ENCODE peak calls at places on chromosomes 4 and X, in six cellular contexts. A is caudate nucleus; L is stimulated activated CD8-positive, alpha-beta memory T cell treated with anti-CD3 and anti-CD28 coated beads, Interleukin-4, amount 100 ng/mL, for 4 hours; E is islet precursor cell; J is Kasumi-1; F is RCC 7860. X is an unnamed sample.
A peak's percentile ranks its signal among the peaks of the same experiment; 100 is the strongest.

GRCh38 chrX:16187024-16187698 is 19.9 kb downstream of the MAGEB17 start:
- DNase-seq in E (peak; percentile 54), F (no peak), J (no peak), A (no peak), L (no peak), X (peak; percentile 67)

GRCh38 chrX:135522878-135523693 is 2.6 kb downstream of the INTS6L start:
- DNase-seq in F (no peak), A (no peak), L (no peak), J (no peak), E (no peak), X (no peak)

GRCh38 chr4:1336079-1336478 is 10.9 kb upstream of the UVSSA start:
- DNase-seq in F (no peak), A (no peak), J (peak; percentile 47), E (no peak), L (no peak), X (no peak)

GRCh38 chr4:55255171-55255570 is 90.9 kb upstream of the SRD5A3 start:
- DNase-seq in A (no peak), E (peak; percentile 77), L (no peak), J (no peak), F (no peak), X (no peak)

GRCh38 chrX:134545524-134545923 is 85.6 kb downstream of the HPRT1 start:
- DNase-seq in A (no peak), L (no peak), F (no peak), E (no peak), J (no peak), X (peak; percentile 60)

GRCh38 chrX:3678287-3678686 is 35.2 kb downstream of the PRKX start:
- DNase-seq in A (no peak), E (no peak), J (no peak), L (no peak), F (no peak), X (no peak)

GRCh38 chr4:8050555-8051206 is 107.9 kb downstream of the ABLIM2 start:
- DNase-seq in A (no peak), E (peak; percentile 79), F (no peak), J (peak; percentile 5), L (no peak), X (peak; percentile 92)

GRCh38 chr4:147829401-147830101 is 97.7 kb downstream of the ARHGAP10 start:
- DNase-seq in F (no peak), J (no peak), A (no peak), L (no peak), E (no peak), X (no peak)

GRCh38 chr4:85127653-85128052 is 161.2 kb upstream of the WDFY3 start:
- DNase-seq in E (peak; percentile 88), F (no peak), J (peak; percentile 44), L (no peak), A (no peak), X (peak; percentile 92)

GRCh38 chr4:182604161-182604591 is 313.0 kb downstream of the DCTD start:
- DNase-seq in E (no peak), A (no peak), L (no peak), F (no peak), J (no peak), X (no peak)

GRCh38 chrX:149497626-149498025 is 7.5 kb downstream of the IDS start:
- DNase-seq in A (no peak), J (no peak), F (peak; percentile 41), E (peak; percentile 38), L (no peak), X (no peak)

GRCh38 chr4:4849524-4850193 is 9.8 kb upstream of the MSX1 start:
- DNase-seq in J (no peak), F (no peak), A (no peak), E (no peak), L (no peak), X (peak; percentile 31)

GRCh38 chrX:17588303-17588702 is 149.0 kb upstream of the SCML1 start:
- DNase-seq in E (no peak), F (no peak), L (no peak), J (no peak), A (no peak), X (no peak)

GRCh38 chrX:39519213-39519544 is 578.6 kb downstream of the BCOR start:
- DNase-seq in J (no peak), F (no peak), E (no peak), L (no peak), A (no peak), X (no peak)

GRCh38 chrX:49192722-49193328 is 6.7 kb upstream of the PRICKLE3 start:
- DNase-seq in A (no peak), L (no peak), F (no peak), E (no peak), J (peak; percentile 48), X (peak; percentile 77)

GRCh38 chr4:58600290-58600689 is 1490.1 kb upstream of the IGFBP7 start:
- DNase-seq in L (no peak), F (no peak), J (no peak), A (no peak), E (no peak), X (no peak)

GRCh38 chrX:9730078-9730477 is 35.6 kb downstream of the GPR143 start:
- DNase-seq in A (no peak), J (no peak), E (no peak), L (no peak), F (no peak), X (no peak)

GRCh38 chrX:40065291-40066046 is 32.3 kb downstream of the BCOR start:
- DNase-seq in L (peak; percentile 19), A (no peak), J (no peak), E (no peak), F (no peak), X (no peak)

GRCh38 chr4:42282081-42282901 is 115.0 kb upstream of the SHISA3 start:
- DNase-seq in J (peak; percentile 82), A (no peak), L (no peak), E (peak; percentile 76), F (peak; percentile 40), X (peak; percentile 81)

GRCh38 chrX:133365886-133366611 is 49.2 kb downstream of the GPC4 start:
- DNase-seq in F (no peak), A (no peak), J (no peak), L (no peak), E (no peak), X (no peak)

GRCh38 chrX:31240982-31241381 is 169.1 kb upstream of the FTHL17 start:
- DNase-seq in L (no peak), A (no peak), E (no peak), F (no peak), J (no peak), X (no peak)

GRCh38 chr4:25908491-25908901 is 5.5 kb upstream of the SMIM20 start:
- DNase-seq in A (no peak), L (no peak), F (peak; percentile 84), J (peak; percentile 8), E (peak; percentile 96), X (no peak)

GRCh38 chrX:65581661-65582339 is 47.2 kb upstream of the LAS1L start:
- DNase-seq in A (peak; percentile 3), J (peak; percentile 61), E (peak; percentile 74), L (peak; percentile 24), F (peak; percentile 31), X (peak; percentile 82)

GRCh38 chrX:1430451-1430850 is 22.3 kb downstream of the ASMTL start:
- DNase-seq in J (no peak), F (no peak), E (no peak), A (no peak), L (no peak), X (no peak)

GRCh38 chr4:2833671-2834000 is 10.0 kb upstream of the ADD1 start:
- DNase-seq in L (no peak), J (no peak), E (peak; percentile 44), A (no peak), F (no peak), X (no peak)

GRCh38 chr4:75469896-75470295 is 44.3 kb downstream of the RCHY1 start:
- DNase-seq in F (no peak), A (no peak), E (no peak), L (no peak), J (no peak), X (no peak)

GRCh38 chrX:106912864-106913263 is 7.3 kb upstream of the CLDN2 start:
- DNase-seq in A (no peak), L (no peak), J (no peak), F (no peak), E (no peak), X (no peak)

GRCh38 chr4:165461176-165461835 is 82.5 kb downstream of the CPE start:
- DNase-seq in A (no peak), F (no peak), E (peak; percentile 77), L (no peak), J (no peak), X (no peak)

GRCh38 chrX:134782796-134783195 is 124.5 kb upstream of the PLAC1 start:
- DNase-seq in J (peak; percentile 37), E (no peak), A (no peak), L (no peak), F (peak; percentile 14), X (no peak)

GRCh38 chr4:111718763-111719537 is 426.3 kb upstream of the FAM241A start:
- DNase-seq in E (no peak), F (no peak), J (no peak), L (no peak), A (no peak), X (no peak)

GRCh38 chrX:134375691-134376090 is 84.3 kb upstream of the HPRT1 start:
- DNase-seq in L (no peak), A (no peak), F (no peak), E (no peak), J (no peak), X (no peak)

GRCh38 chrX:100731441-100732281 is at the start of gene SYTL4:
- DNase-seq in F (no peak), J (no peak), E (peak; percentile 55), A (no peak), L (no peak), X (peak; percentile 70)